ENCODE peak calls at places on chromosome 20, in seven cellular contexts. A, F, N, K, P, Y and H are unnamed samples.

GRCh38 chr20:19890358-19891117 is 126.6 kb upstream of the NAA20 start:
- DNase-seq in P (no peak), A (no peak), Y (no peak), K (no peak), F (no peak), N (no peak), H (no peak)

GRCh38 chr20:17938889-17939619 is 29.5 kb downstream of the SNX5 start:
- DNase-seq in A (peak; percentile 83), P (peak; percentile 69), F (peak; percentile 81), Y (peak; percentile 60), N (peak; percentile 75), K (peak; percentile 73), H (peak; percentile 49)

GRCh38 chr20:62696431-62696957 is 12.1 kb upstream of the NTSR1 start:
- DNase-seq in Y (no peak), A (no peak), P (no peak), K (no peak), N (no peak), F (no peak), H (no peak)

GRCh38 chr20:13261460-13262301 is 40.6 kb downstream of the ISM1 start:
- DNase-seq in F (peak; percentile 61), A (peak; percentile 81), K (no peak), Y (peak; percentile 44), N (peak; percentile 63), P (peak; percentile 35), H (no peak)

GRCh38 chr20:18496042-18496441 is 983 bp downstream of the RBBP9 start:
- DNase-seq in Y (no peak), A (peak; percentile 16), N (no peak), F (no peak), P (no peak), K (no peak), H (no peak)

GRCh38 chr20:63351811-63352591 is 9.1 kb downstream of the CHRNA4 start:
- DNase-seq in K (no peak), N (no peak), P (no peak), F (no peak), A (peak; percentile 84), Y (peak; percentile 73), H (no peak)

GRCh38 chr20:15164726-15165125 is 827.3 kb upstream of the FLRT3 start:
- DNase-seq in K (no peak), A (no peak), N (no peak), F (no peak), P (no peak), Y (no peak), H (no peak)

GRCh38 chr20:63538204-63539091 is 1.3 kb upstream of the PTK6 start:
- DNase-seq in K (no peak), P (no peak), N (peak; percentile 61), Y (no peak), A (no peak), F (no peak), H (no peak)

GRCh38 chr20:41748756-41749582 is 130.8 kb upstream of the CHD6 start:
- DNase-seq in F (no peak), P (no peak), K (no peak), Y (no peak), A (no peak), N (no peak), H (no peak)

GRCh38 chr20:54103067-54103761 is 32.8 kb upstream of the BCAS1 start:
- DNase-seq in A (peak; percentile 92), N (peak; percentile 88), Y (peak; percentile 67), P (peak; percentile 53), K (peak; percentile 33), F (peak; percentile 65), H (peak; percentile 68)

GRCh38 chr20:63050406-63050805 is 43.6 kb upstream of the BHLHE23 start:
- DNase-seq in A (peak; percentile 7), P (no peak), Y (no peak), K (no peak), F (no peak), N (no peak), H (no peak)

GRCh38 chr20:62030834-62031434 is 34.7 kb downstream of the TAF4 start:
- DNase-seq in A (no peak), Y (no peak), N (no peak), F (no peak), K (no peak), P (no peak), H (no peak)

GRCh38 chr20:44057698-44058675 is 129.0 kb downstream of the JPH2 start:
- DNase-seq in F (no peak), A (no peak), Y (no peak), K (no peak), N (no peak), P (no peak), H (no peak)

GRCh38 chr20:37940161-37940560 is 37.2 kb downstream of the VSTM2L start:
- DNase-seq in N (no peak), P (no peak), K (no peak), A (no peak), Y (no peak), F (no peak), H (no peak)

GRCh38 chr20:56426026-56426425 is 14.0 kb downstream of the CASS4 start:
- DNase-seq in Y (no peak), A (no peak), K (no peak), P (no peak), F (no peak), N (no peak), H (no peak)

GRCh38 chr20:37989601-37990001 is 43.7 kb downstream of the TTI1 start:
- DNase-seq in P (no peak), A (no peak), Y (peak; percentile 38), K (no peak), N (no peak), F (peak; percentile 22), H (no peak)

GRCh38 chr20:443223-443793 is 19.0 kb downstream of the TBC1D20 start:
- DNase-seq in A (no peak), P (no peak), N (no peak), F (no peak), Y (no peak), K (no peak), H (no peak)

GRCh38 chr20:23021541-23021940 is 13.6 kb upstream of the SSTR4 start:
- DNase-seq in Y (no peak), P (no peak), N (no peak), K (no peak), A (no peak), F (no peak), H (no peak)
- TF ChIP-seq CTCF in Y (no peak), P (no peak), N (no peak), K (no peak), A (no peak), F (no peak), H (no peak)

DNA sequence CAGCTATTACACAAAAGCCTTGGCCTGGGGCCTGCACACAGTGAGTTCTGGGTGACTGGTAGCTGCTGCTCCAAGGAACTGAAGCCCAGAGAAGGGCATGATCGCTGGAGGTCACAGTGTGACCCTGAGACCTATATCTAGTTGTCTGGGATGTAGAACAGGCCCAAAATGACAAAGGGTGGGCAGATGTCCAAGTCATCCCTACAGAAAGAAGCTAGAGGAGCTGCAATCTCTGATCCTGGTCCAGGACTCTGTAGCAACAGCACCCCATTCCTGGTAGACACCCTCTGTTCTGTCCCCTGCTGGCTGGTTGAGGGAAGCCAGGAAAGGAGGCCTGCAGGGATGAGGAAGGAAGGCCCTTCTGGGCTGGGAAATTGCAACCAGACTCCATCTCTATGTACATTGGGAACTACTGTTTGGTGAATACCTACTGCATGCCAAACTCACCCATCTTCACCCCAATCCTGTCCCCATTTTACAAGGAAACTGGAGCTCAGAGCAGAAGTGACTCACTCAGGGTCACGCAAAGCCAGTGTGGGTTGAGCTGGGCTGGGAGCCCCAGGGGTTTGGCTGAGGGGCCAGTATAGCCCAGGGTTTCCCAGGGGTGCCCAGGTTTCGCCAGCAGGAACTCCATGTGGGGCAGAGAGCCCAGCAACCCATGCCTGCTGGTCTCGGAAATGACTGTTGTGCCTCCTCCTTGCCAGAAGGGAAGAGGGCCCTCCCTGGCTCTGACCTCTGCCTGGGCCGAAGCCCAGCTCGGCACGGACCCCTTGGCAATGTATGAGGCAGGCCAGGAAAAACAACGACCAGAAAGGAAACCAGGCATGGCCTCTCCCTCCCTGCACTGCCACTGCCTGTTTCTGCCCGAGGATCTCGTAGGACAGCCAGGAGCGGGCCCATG is 44.9 kb upstream of the TLDC2 start:
- DNase-seq in A (no peak), N (no peak), P (peak; percentile 68), F (no peak), K (peak; percentile 68), Y (peak; percentile 80), H (peak; percentile 80)
- TF ChIP-seq CTCF in A (no peak), N (no peak), P (peak; percentile 45), F (peak; percentile 30), K (no peak), Y (peak; percentile 63), H (peak; percentile 77)

DNA sequence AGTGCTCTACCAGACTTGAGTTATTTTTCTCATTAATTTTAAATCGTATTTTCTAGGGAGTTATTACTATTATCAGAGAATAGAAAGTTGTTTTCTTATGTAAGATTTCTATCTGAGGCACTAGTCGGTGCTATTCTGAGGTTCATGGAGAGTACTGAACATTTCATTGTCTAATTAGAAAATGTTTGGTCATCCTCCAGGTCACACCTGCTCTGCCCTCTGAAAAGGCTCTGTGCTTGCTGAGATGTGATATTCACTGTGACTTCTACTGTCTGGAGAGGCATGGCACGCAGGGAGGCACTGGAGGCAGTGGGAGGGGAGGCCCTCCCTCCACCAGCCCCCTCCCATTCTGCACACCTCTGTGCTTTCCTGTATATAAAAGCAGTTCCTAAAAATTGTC is 3.0 kb downstream of the SYNDIG1 start:
- DNase-seq in K (no peak), Y (no peak), N (no peak), F (no peak), P (no peak), A (no peak), H (no peak)
- TF ChIP-seq CTCF in K (no peak), Y (no peak), N (no peak), F (no peak), P (no peak), A (no peak), H (no peak)

GRCh38 chr20:51715028-51715872 is 52.9 kb downstream of the ATP9A start:
- DNase-seq in P (no peak), N (no peak), Y (no peak), K (no peak), A (no peak), F (no peak), H (no peak)

GRCh38 chr20:51710503-51710902 is 57.7 kb downstream of the ATP9A start:
- DNase-seq in A (no peak), F (no peak), N (no peak), K (no peak), P (no peak), Y (no peak), H (no peak)

GRCh38 chr20:51713213-51713598 is 55.0 kb downstream of the ATP9A start:
- DNase-seq in F (no peak), Y (no peak), P (no peak), N (no peak), K (no peak), A (no peak), H (no peak)

GRCh38 chr20:51711426-51711825 is 56.8 kb downstream of the ATP9A start:
- DNase-seq in N (no peak), K (no peak), A (no peak), P (no peak), Y (no peak), F (no peak), H (no peak)

DNA sequence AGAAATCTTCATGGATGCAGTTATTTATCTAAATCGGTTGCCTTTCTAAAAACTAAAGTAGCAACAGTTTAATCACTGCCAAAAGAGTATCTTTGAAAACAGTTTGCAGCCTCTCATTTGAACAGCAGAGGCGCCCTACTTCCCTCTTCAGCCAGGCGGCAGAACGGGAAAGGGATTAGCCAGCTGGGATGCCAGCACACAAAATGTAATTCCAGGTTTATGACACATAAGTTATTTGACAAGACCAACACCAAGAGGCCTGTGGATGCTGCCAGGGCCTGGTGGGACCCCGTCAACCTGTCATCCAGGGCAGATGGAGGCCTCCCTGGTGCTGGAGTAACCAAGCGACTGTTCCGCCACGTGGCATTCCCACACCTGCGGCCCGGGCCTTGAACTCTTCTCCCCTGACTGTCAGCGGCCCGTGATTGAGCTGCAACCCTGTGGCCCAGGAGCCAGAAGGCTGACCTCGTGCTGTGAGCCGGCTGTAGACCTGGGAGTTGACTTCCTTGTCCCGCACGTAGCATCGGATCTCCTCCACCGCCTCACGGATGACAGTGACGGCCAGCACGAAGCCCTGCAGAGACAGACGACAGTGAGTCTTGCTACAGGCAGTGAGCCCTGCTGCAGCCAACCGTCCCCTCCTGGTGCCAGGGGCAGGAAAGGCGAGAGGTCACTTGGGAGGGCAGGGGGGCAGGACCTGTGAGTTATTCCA is 55.5 kb downstream of the ATP9A start:
- DNase-seq in F (peak; percentile 27), P (no peak), N (peak; percentile 31), K (no peak), A (peak; percentile 36), Y (no peak), H (peak; percentile 16)
- TF ChIP-seq CTCF in F (peak; percentile 61), P (no peak), N (peak; percentile 28), K (no peak), A (peak; percentile 46), Y (no peak), H (peak; percentile 56)